ENCODE peak calls at places on chromosomes 7 and 10, in five cellular contexts. Y is ovary, K is breast epithelium, P is coronary artery, S is body of pancreas. R is an unnamed sample.
A peak's percentile ranks its signal among the peaks of the same experiment; 100 is the strongest.

GRCh38 chr7:87058739-87059524 is 522 bp downstream of the ELAPOR2 start:
- DNase-seq in P (no peak), Y (peak; percentile 28), K (peak; percentile 54), S (peak; percentile 57), R (peak; percentile 84)

GRCh38 chr10:91909178-91909677 is at the start of gene FGFBP3:
- DNase-seq in Y (peak; percentile 42), S (peak; percentile 33), P (no peak), K (no peak), R (no peak)

GRCh38 chr10:48305905-48306264 is 592 bp upstream of the MAPK8 start:
- DNase-seq in S (no peak), P (no peak), Y (no peak), K (no peak), R (no peak)

GRCh38 chr7:146175716-146176115 is 59.1 kb downstream of the CNTNAP2 start:
- DNase-seq in K (no peak), Y (no peak), P (no peak), S (no peak), R (no peak)

GRCh38 chr10:112687647-112688046 is 240.6 kb downstream of the VTI1A start:
- DNase-seq in Y (no peak), P (no peak), K (no peak), S (no peak), R (no peak)

GRCh38 chr7:116226664-116227063 is 16.3 kb downstream of the TES start:
- DNase-seq in S (no peak), Y (no peak), P (no peak), K (no peak), R (no peak)

GRCh38 chr7:146359181-146359580 is 242.6 kb downstream of the CNTNAP2 start:
- DNase-seq in Y (no peak), K (no peak), P (no peak), S (no peak), R (no peak)

GRCh38 chr7:7639847-7640220 is 718 bp upstream of the UMAD1 start:
- DNase-seq in K (no peak), S (peak; percentile 21), Y (no peak), P (no peak), R (no peak)

GRCh38 chr7:116706668-116707126 is 34.7 kb downstream of the MET start:
- DNase-seq in S (no peak), P (no peak), Y (no peak), K (no peak), R (no peak)

GRCh38 chr10:102476466-102477141 is 25.3 kb upstream of the C10orf95 start:
- DNase-seq in Y (no peak), K (no peak), S (no peak), P (no peak), R (no peak)

GRCh38 chr7:70634610-70635068 is 497.3 kb upstream of the GALNT17 start:
- DNase-seq in Y (no peak), K (no peak), S (no peak), P (no peak), R (no peak)

GRCh38 chr7:83271212-83272099 is 108.8 kb upstream of the PCLO start:
- DNase-seq in S (no peak), P (no peak), K (no peak), Y (no peak), R (no peak)

GRCh38 chr7:66043681-66044497 is 31.7 kb upstream of the ASL start:
- DNase-seq in P (no peak), K (peak; percentile 57), Y (peak; percentile 53), S (peak; percentile 84), R (peak; percentile 90)

GRCh38 chr7:7772385-7772784 is 54.0 kb upstream of the RPA3 start:
- DNase-seq in K (no peak), S (no peak), P (no peak), Y (no peak), R (no peak)

GRCh38 chr10:93568105-93568390 is 1.6 kb downstream of the FFAR4 start:
- DNase-seq in S (no peak), Y (no peak), K (no peak), P (no peak), R (no peak)

GRCh38 chr7:44477955-44478354 is 12.5 kb downstream of the NUDCD3 start:
- DNase-seq in K (no peak), Y (no peak), S (no peak), P (no peak), R (no peak)

GRCh38 chr7:48522692-48523091 is 351.4 kb downstream of the ABCA13 start:
- DNase-seq in Y (no peak), P (no peak), K (no peak), S (no peak), R (no peak)

GRCh38 chr10:6602021-6602699 is 22.1 kb upstream of the PRKCQ start:
- DNase-seq in P (no peak), K (no peak), S (no peak), Y (no peak), R (no peak)

GRCh38 chr10:62993121-62993520 is 140.0 kb upstream of the NRBF2 start:
- DNase-seq in S (no peak), K (no peak), Y (no peak), P (no peak), R (no peak)

GRCh38 chr10:6567203-6567703 is 12.8 kb downstream of the PRKCQ start:
- DNase-seq in P (no peak), Y (no peak), S (no peak), K (no peak), R (no peak)

GRCh38 chr10:73920084-73920483 is 9.2 kb downstream of the PLAU start:
- DNase-seq in Y (peak; percentile 51), K (no peak), P (no peak), S (no peak), R (peak; percentile 83)

GRCh38 chr10:73744690-73744994 is 470 bp downstream of the SEC24C start:
- DNase-seq in Y (no peak), P (no peak), S (peak; percentile 66), K (no peak), R (peak; percentile 63)

GRCh38 chr10:44925224-44925623 is 14.1 kb downstream of the TMEM72 start:
- DNase-seq in K (no peak), S (peak; percentile 55), P (peak; percentile 35), Y (no peak), R (peak; percentile 71)

GRCh38 chr7:20201380-20201779 is 15.8 kb downstream of the MACC1 start:
- DNase-seq in K (no peak), S (no peak), P (no peak), Y (no peak), R (no peak)

GRCh38 chr10:92714872-92715271 is 25.1 kb downstream of the HHEX start:
- DNase-seq in P (no peak), S (no peak), K (no peak), Y (no peak), R (no peak)

GRCh38 chr7:150740053-150740452 is 2.8 kb downstream of the GIMAP5 start:
- DNase-seq in S (no peak), P (no peak), Y (no peak), K (no peak), R (no peak)

GRCh38 chr7:150736864-150737263 is 354 bp upstream of the GIMAP5 start:
- DNase-seq in Y (no peak), K (no peak), P (no peak), S (no peak), R (no peak)

GRCh38 chr7:150738092-150739044 is 1.1 kb downstream of the GIMAP5 start:
- DNase-seq in K (no peak), Y (no peak), S (no peak), P (no peak), R (no peak)

GRCh38 chr7:150737265-150738055 is at the start of gene GIMAP5:
- DNase-seq in S (no peak), P (no peak), K (no peak), Y (no peak), R (no peak)

GRCh38 chr7:150739045-150739432 is 1.8 kb downstream of the GIMAP5 start:
- DNase-seq in S (peak; percentile 33), P (no peak), Y (no peak), K (no peak), R (no peak)
- TF ChIP-seq CTCF in S (peak; percentile 40), P (no peak), Y (no peak), K (no peak), R (no peak)

GRCh38 chr7:2864204-2864985 is 20.3 kb upstream of the GNA12 start:
- DNase-seq in S (no peak), Y (no peak), P (no peak), K (no peak), R (no peak)

GRCh38 chr7:2860627-2861133 is 16.6 kb upstream of the GNA12 start:
- DNase-seq in K (peak; percentile 67), P (no peak), S (peak; percentile 85), Y (no peak), R (no peak)

GRCh38 chr7:2863461-2864066 is 19.5 kb upstream of the GNA12 start:
- DNase-seq in Y (peak; percentile 85), K (no peak), S (peak; percentile 53), P (peak; percentile 96), R (peak; percentile 94)

GRCh38 chr7:2861509-2861908 is 17.4 kb upstream of the GNA12 start:
- DNase-seq in Y (no peak), K (no peak), S (no peak), P (no peak), R (no peak)

DNA sequence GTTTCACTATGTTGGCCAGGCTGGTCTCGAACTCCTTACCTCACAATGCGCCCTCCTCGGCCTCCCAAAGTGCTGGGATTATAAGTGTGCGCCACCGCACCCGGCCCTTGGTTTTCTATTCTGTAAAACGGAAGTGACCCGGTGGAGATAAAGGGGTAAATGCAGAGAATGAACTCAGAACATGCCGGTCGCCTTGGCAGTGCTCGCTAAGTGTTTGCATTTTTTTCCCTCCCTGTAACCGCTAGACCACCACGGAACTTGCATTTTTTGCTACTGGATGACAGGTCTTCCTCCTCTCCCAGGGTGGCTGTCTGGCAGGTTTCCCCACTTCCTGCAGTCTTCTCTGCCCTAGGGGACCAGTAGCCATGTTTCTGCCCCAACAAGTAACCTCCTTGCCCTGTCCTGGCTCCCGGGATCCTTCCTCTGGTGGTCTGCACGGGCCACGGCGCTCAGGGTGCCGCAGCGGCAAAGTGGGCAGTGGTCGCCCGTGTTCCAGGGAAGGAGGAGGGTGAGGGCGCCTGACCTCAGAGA is 18.8 kb upstream of the GNA12 start:
- DNase-seq in K (no peak), S (no peak), Y (no peak), P (no peak), R (no peak)
- H3K4me3 ChIP-seq in K (peak overlapping the region; percentile 55), S (no peak overlapping the region), Y (no peak overlapping the region), P (peak overlapping the region; percentile 62), R (no peak overlapping the region)

GRCh38 chr10:99782447-99783286 is at the start of gene ABCC2:
- DNase-seq in K (no peak), Y (no peak), P (no peak), S (no peak), R (no peak)

GRCh38 chr10:99775850-99776249 is 6.6 kb upstream of the ABCC2 start:
- DNase-seq in Y (no peak), K (no peak), S (no peak), P (no peak), R (no peak)

GRCh38 chr10:99777918-99778716 is 4.3 kb upstream of the ABCC2 start:
- DNase-seq in Y (no peak), S (no peak), P (no peak), K (no peak), R (no peak)

GRCh38 chr10:99781734-99782429 is 558 bp upstream of the ABCC2 start:
- DNase-seq in S (no peak), P (no peak), K (no peak), Y (no peak), R (no peak)

GRCh38 chr10:99779335-99779734 is 3.1 kb upstream of the ABCC2 start:
- DNase-seq in K (no peak), P (no peak), S (no peak), Y (no peak), R (no peak)
- TF ChIP-seq CTCF in K (no peak), P (no peak), S (no peak), Y (no peak), R (no peak)

GRCh38 chr7:152354061-152354460 is 81.7 kb downstream of the KMT2C start:
- DNase-seq in S (no peak), K (no peak), Y (no peak), P (no peak), R (no peak)

GRCh38 chr7:152351168-152351567 is 84.6 kb downstream of the KMT2C start:
- DNase-seq in K (no peak), Y (no peak), P (no peak), S (no peak), R (no peak)

GRCh38 chr7:152355474-152356057 is 80.2 kb downstream of the KMT2C start:
- DNase-seq in Y (no peak), K (no peak), S (no peak), P (no peak), R (no peak)
- H3K4me3 ChIP-seq in Y (no peak overlapping the region), K (no peak overlapping the region), S (no peak overlapping the region), P (no peak overlapping the region), R (no peak overlapping the region)

R was measured in lower leg skin.